ENCODE peak calls at places on chromosomes 7 and 10, in four cellular contexts. One of them, this sample, is unnamed.

GRCh38 chr7:1354661-1355567 is 104.4 kb downstream of the MICALL2 start:
- DNase-seq in K562: no peak
- DNase-seq in HepG2: no peak
- DNase-seq in H1: no peak
- DNase-seq in this sample: no peak

GRCh38 chr7:17497136-17497535 is 198.7 kb downstream of the AHR start:
- DNase-seq in K562: no peak
- DNase-seq in HepG2: no peak
- DNase-seq in H1: no peak
- DNase-seq in this sample: no peak

GRCh38 chr10:63671317-63671937 is 150.2 kb downstream of the REEP3 start:
- DNase-seq in K562: no peak
- DNase-seq in HepG2: no peak
- DNase-seq in H1: no peak
- DNase-seq in this sample: peak; percentile 78

GRCh38 chr10:109306698-109307097 is 616.6 kb downstream of the XPNPEP1 start:
- DNase-seq in K562: no peak
- DNase-seq in HepG2: no peak
- DNase-seq in H1: no peak
- DNase-seq in this sample: peak; percentile 55

GRCh38 chr7:136150311-136150710 is 173.2 kb upstream of the MTPN start:
- DNase-seq in K562: no peak
- DNase-seq in HepG2: no peak
- DNase-seq in H1: no peak
- DNase-seq in this sample: no peak

GRCh38 chr7:3092468-3092867 is 48.8 kb upstream of the CARD11 start:
- DNase-seq in K562: no peak
- DNase-seq in HepG2: no peak
- DNase-seq in H1: no peak
- DNase-seq in this sample: peak; percentile 16

GRCh38 chr7:94133460-94133859 is 129.3 kb upstream of the BET1 start:
- DNase-seq in K562: no peak
- DNase-seq in HepG2: no peak
- DNase-seq in H1: no peak
- DNase-seq in this sample: no peak

GRCh38 chr7:152663101-152663740 is 12.7 kb downstream of the XRCC2 start:
- DNase-seq in K562: no peak
- DNase-seq in HepG2: no peak
- DNase-seq in H1: no peak
- DNase-seq in this sample: no peak

GRCh38 chr10:12937527-12937926 is 64.0 kb downstream of the CCDC3 start:
- DNase-seq in K562: no peak
- DNase-seq in HepG2: no peak
- DNase-seq in H1: no peak
- DNase-seq in this sample: no peak

GRCh38 chr10:65235846-65236245 is 1690.0 kb upstream of the LRRTM3 start:
- DNase-seq in K562: no peak
- DNase-seq in HepG2: no peak
- DNase-seq in H1: no peak
- DNase-seq in this sample: no peak

GRCh38 chr7:94251-94801 is 98.0 kb upstream of the FAM20C start:
- DNase-seq in K562: no peak
- DNase-seq in HepG2: no peak
- DNase-seq in H1: no peak
- DNase-seq in this sample: no peak

GRCh38 chr10:121527690-121528089 is 70.6 kb downstream of the FGFR2 start:
- DNase-seq in K562: no peak
- DNase-seq in HepG2: no peak
- DNase-seq in H1: no peak
- DNase-seq in this sample: peak; percentile 1

GRCh38 chr10:34796133-34796532 is 19.0 kb downstream of the PARD3 start:
- DNase-seq in K562: no peak
- DNase-seq in HepG2: no peak
- DNase-seq in H1: no peak
- DNase-seq in this sample: no peak

GRCh38 chr10:114437456-114438292 is 33.4 kb upstream of the AFAP1L2 start:
- DNase-seq in K562: peak; percentile 9
- DNase-seq in HepG2: peak; percentile 12
- DNase-seq in H1: no peak
- DNase-seq in this sample: peak; percentile 19

GRCh38 chr7:128347573-128348147 is 4.0 kb upstream of the RBM28 start:
- DNase-seq in K562: peak; percentile 66
- DNase-seq in HepG2: peak; percentile 50
- DNase-seq in H1: no peak
- DNase-seq in this sample: peak; percentile 45

GRCh38 chr10:133357293-133358151 is at the start of gene FUOM:
- DNase-seq in K562: peak; percentile 95
- DNase-seq in HepG2: peak; percentile 79
- DNase-seq in H1: peak; percentile 67
- DNase-seq in this sample: peak; percentile 29

GRCh38 chr7:333399-333776 is 43.4 kb downstream of the FOXL3 start:
- DNase-seq in K562: no peak
- DNase-seq in HepG2: peak; percentile 63
- DNase-seq in H1: no peak
- DNase-seq in this sample: no peak

GRCh38 chr7:42588876-42589275 is 323.0 kb downstream of the C7orf25 start:
- DNase-seq in K562: no peak
- DNase-seq in HepG2: no peak
- DNase-seq in H1: no peak
- DNase-seq in this sample: no peak

GRCh38 chr10:95906675-95907453 is 911 bp upstream of the CC2D2B start:
- DNase-seq in K562: peak; percentile 34
- DNase-seq in HepG2: peak; percentile 58
- DNase-seq in H1: no peak
- DNase-seq in this sample: peak; percentile 67

GRCh38 chr7:32935558-32935957 is 21.7 kb upstream of the FKBP9 start:
- DNase-seq in K562: no peak
- DNase-seq in HepG2: no peak
- DNase-seq in H1: no peak
- DNase-seq in this sample: peak; percentile 29

GRCh38 chr7:68246189-68246633 is 1249.6 kb downstream of the TYW1 start:
- DNase-seq in K562: no peak
- DNase-seq in HepG2: no peak
- DNase-seq in H1: peak; percentile 87
- DNase-seq in this sample: no peak

GRCh38 chr7:138396251-138397070 is 63.6 kb upstream of the TRIM24 start:
- DNase-seq in K562: no peak
- DNase-seq in HepG2: peak; percentile 100
- DNase-seq in H1: no peak
- DNase-seq in this sample: no peak
- TF ChIP-seq MAFK in K562: no peak
- TF ChIP-seq MAFK in HepG2: no peak
- TF ChIP-seq MAFK in H1: no peak
- TF ChIP-seq MAFK in this sample: no peak

DNA sequence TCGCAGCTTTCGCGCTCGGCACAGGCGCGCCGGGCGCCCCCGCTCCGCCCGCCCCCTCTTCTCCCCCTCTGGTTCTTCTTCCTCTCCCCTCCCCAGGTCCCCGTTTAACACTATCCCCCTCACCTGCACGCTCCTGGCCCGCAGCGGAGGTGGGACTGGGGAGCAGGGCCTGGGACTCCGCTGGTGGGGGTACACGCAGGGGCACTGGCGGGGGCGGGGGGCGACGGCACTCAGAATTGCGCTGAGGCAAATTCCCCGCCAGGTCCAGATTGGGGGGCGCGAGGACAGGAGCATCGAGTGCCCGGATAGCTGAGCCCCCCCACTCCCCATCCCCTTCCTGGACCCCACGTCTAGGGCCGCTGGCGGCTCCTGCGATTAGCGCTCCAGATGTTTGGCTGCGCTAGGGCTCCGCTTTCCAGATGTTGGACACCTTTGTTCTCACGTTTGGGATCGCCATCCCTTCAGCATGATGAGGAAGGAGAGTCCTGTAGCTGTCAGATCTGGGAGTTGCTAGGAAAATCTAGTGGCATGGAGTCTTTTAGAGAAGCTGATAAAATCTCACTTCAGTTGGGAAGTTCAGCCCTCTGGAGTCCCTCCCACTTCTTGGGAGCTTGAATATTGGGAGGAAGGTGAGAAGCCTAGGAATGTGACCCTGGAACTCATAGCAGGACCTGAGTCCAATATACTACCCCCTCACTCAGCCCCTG is 31.4 kb upstream of the PAX2 start:
- DNase-seq in K562: no peak
- DNase-seq in HepG2: no peak
- DNase-seq in H1: no peak
- DNase-seq in this sample: no peak
- H3K9ac ChIP-seq in K562: no peak overlapping the region
- H3K9ac ChIP-seq in HepG2: no peak overlapping the region
- H3K9ac ChIP-seq in H1: no peak overlapping the region
- H3K9ac ChIP-seq in this sample: no peak overlapping the region

DNA sequence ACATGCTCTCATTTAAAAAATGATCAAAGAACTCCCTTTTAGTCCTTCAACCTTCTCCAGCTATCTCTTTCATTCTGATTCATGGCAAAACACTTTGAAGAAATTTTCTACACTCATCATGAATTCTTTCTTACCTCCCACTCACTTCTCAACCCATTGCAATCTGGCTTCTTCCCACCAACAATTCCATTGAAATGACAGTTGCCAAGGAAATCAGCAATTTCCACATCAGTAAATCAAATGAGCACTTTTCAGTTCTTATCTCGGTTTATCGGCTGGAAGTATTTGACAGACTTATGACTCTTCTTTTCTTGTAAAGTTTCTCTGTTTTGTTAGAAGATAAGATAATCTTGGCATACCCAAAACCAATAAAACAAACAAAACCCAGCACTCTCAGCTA is 99.1 kb upstream of the CACNA2D1 start:
- DNase-seq in K562: no peak
- DNase-seq in HepG2: no peak
- DNase-seq in H1: no peak
- DNase-seq in this sample: peak; percentile 93
- TF ChIP-seq MAFK in K562: no peak
- TF ChIP-seq MAFK in HepG2: no peak
- TF ChIP-seq MAFK in H1: no peak
- TF ChIP-seq MAFK in this sample: peak; percentile 67

DNA sequence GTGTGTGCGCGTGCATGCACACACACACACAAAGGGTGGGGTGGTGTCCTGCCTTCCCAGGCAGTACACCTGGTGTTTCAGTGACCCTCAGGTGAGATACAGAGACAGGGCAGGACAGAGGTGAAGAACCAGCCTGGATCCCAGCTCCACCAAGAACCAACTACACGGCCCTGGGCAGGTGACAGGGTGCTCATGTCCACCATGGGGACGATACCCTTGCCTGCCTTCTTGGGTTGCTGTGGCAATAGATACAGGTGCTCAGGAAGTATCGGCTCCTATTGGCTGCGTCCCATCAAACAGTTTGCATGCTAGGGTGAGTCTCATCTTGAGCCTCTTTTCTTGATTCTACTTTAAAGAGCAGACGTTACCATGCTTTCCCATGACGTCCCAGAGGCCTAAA is 33.7 kb upstream of the CXCL12 start:
- DNase-seq in K562: no peak
- DNase-seq in HepG2: no peak
- DNase-seq in H1: no peak
- DNase-seq in this sample: no peak
- H3K9ac ChIP-seq in K562: no peak overlapping the region
- H3K9ac ChIP-seq in HepG2: no peak overlapping the region
- H3K9ac ChIP-seq in H1: no peak overlapping the region
- H3K9ac ChIP-seq in this sample: no peak overlapping the region

DNA sequence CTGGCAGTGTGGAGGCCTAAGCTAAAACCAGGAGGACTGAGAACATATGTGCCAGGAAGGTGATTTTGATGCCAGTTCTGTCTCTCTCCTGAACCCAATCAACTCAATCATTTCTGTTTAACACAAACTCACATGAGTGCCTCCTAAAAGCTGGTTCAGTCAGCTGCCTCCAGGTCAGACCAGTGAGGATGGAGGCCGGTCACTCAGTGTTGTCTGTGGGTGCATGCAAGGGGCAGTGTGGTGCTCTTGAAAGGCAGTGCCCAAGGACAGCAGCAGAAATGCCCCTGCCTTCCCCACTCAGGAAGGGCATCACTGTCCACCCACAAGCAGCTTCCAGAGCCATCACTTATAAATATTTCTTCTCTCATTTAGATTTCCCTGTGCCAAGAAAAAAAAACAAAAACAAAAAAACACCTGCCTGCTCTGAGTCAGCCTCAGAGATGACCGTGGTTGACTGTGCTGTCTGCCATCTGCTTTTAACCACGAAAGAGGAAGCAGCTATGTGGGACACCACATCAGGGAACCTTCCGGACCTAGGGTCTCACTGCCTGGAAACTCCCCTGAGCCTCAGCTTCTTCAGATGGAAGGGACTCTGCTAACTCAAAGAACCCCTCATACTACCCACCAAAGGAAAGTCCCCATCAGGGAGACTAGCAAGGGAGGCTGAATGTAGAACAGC is 39.1 kb downstream of the VOPP1 start:
- DNase-seq in K562: no peak
- DNase-seq in HepG2: no peak
- DNase-seq in H1: no peak
- DNase-seq in this sample: peak; percentile 86
- TF ChIP-seq MAFK in K562: no peak
- TF ChIP-seq MAFK in HepG2: no peak
- TF ChIP-seq MAFK in H1: no peak
- TF ChIP-seq MAFK in this sample: no peak

GRCh38 chr7:64888901-64889685 is 14.0 kb upstream of the ZNF273 start:
- DNase-seq in K562: no peak
- DNase-seq in HepG2: no peak
- DNase-seq in H1: no peak
- DNase-seq in this sample: no peak

GRCh38 chr7:64889686-64890162 is 13.3 kb upstream of the ZNF273 start:
- DNase-seq in K562: no peak
- DNase-seq in HepG2: no peak
- DNase-seq in H1: no peak
- DNase-seq in this sample: no peak

GRCh38 chr7:64886956-64887545 is 16.0 kb upstream of the ZNF273 start:
- DNase-seq in K562: no peak
- DNase-seq in HepG2: no peak
- DNase-seq in H1: no peak
- DNase-seq in this sample: no peak

GRCh38 chr7:64888561-64888900 is 14.5 kb upstream of the ZNF273 start:
- DNase-seq in K562: no peak
- DNase-seq in HepG2: no peak
- DNase-seq in H1: no peak
- DNase-seq in this sample: no peak

DNA sequence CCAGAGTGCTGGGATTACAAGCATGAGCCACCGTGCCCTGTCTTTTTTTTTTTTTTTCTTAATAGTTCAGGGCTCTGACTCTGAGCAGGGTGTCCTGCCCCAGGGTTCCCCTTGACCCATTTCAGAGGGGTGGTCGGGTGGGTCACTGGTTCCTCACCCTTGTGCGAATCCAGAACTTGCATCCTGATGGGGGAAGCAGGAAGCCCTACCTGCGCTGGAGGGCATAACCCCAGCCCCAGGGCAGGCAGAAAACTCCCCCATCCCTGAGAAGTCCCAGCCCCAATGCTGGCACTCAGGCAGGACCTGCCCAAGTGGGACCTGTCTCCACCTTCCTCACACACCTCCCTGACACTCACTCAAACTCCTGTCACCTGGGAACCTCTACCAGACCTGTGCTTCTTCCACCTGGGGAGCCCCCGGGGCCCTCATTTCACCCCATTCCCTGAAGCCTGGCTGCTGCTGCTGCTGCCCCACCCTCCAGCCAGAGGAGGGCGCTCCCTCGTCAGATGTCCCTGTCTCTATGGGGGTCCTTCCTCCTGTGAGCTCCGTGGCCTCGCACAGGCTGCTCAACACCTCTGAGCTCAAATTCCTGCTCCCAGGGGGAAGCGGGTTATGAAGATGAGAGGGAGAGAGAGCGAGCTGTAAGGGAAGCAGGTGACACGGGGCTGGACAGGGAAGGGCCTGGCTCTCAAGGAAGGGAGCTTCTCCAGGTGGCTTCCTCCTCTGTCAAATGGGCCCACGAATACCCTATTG is 15.1 kb upstream of the ZNF273 start:
- DNase-seq in K562: no peak
- DNase-seq in HepG2: peak; percentile 27
- DNase-seq in H1: peak; percentile 46
- DNase-seq in this sample: no peak
- H3K9ac ChIP-seq in K562: no peak overlapping the region
- H3K9ac ChIP-seq in HepG2: no peak overlapping the region
- H3K9ac ChIP-seq in H1: no peak overlapping the region
- H3K9ac ChIP-seq in this sample: no peak overlapping the region

This sample was measured in IMR-90.